ENCODE peak calls at places on chromosomes 4 and X, in six cellular contexts. U is psoas muscle; I is CD8-positive, alpha-beta T cell; C is right lobe of liver; P is stomach; B is Peyer's patch. D is an unnamed sample.

GRCh38 chr4:7226464-7226863 is 34.1 kb downstream of the SORCS2 start:
- DNase-seq in P (no peak), I (no peak), C (no peak), U (no peak), B (no peak), D (no peak)

GRCh38 chr4:73619351-73619750 is 885 bp downstream of the RASSF6 start:
- DNase-seq in B (no peak), C (no peak), U (no peak), I (no peak), P (no peak), D (no peak)

GRCh38 chr4:110032603-110033002 is 119.9 kb downstream of the EGF start:
- DNase-seq in B (no peak), I (no peak), P (no peak), C (no peak), U (no peak), D (no peak)

GRCh38 chrX:50622751-50623150 is 152.1 kb upstream of the DGKK start:
- DNase-seq in I (no peak), C (no peak), B (no peak), U (no peak), P (no peak), D (no peak)

GRCh38 chrX:10549280-10549679 is 71.1 kb downstream of the MID1 start:
- DNase-seq in U (no peak), C (no peak), I (no peak), B (no peak), P (no peak), D (no peak)

GRCh38 chr4:47913858-47914218 is 545 bp downstream of the NFXL1 start:
- DNase-seq in B (no peak), C (peak; percentile 69), U (peak; percentile 68), I (peak; percentile 23), P (peak; percentile 42), D (peak; percentile 44)

GRCh38 chr4:128347175-128347868 is 59.7 kb upstream of the PGRMC2 start:
- DNase-seq in U (no peak), B (no peak), C (no peak), P (peak; percentile 51), I (no peak), D (no peak)

GRCh38 chr4:183295711-183296110 is 24.4 kb downstream of the CLDN22 start:
- DNase-seq in I (no peak), B (no peak), P (no peak), C (no peak), U (no peak), D (no peak)

GRCh38 chr4:185654965-185655554 is 119.8 kb upstream of the PDLIM3 start:
- DNase-seq in C (no peak), P (no peak), U (no peak), B (no peak), I (no peak), D (no peak)

GRCh38 chr4:113602829-113603228 is 158.7 kb downstream of the CAMK2D start:
- DNase-seq in P (no peak), C (no peak), B (no peak), I (no peak), U (no peak), D (no peak)

GRCh38 chr4:124279741-124280140 is 432.8 kb downstream of the ANKRD50 start:
- DNase-seq in C (no peak), B (no peak), U (no peak), I (no peak), P (no peak), D (no peak)

GRCh38 chr4:108531461-108531860 is 88.9 kb upstream of the RPL34 start:
- DNase-seq in C (no peak), B (no peak), I (no peak), U (no peak), P (no peak), D (no peak)

GRCh38 chr4:183657564-183657963 is 1.4 kb downstream of the RWDD4 start:
- DNase-seq in C (no peak), I (no peak), U (no peak), P (no peak), B (no peak), D (no peak)

GRCh38 chr4:34720563-34720962 is 1523.8 kb downstream of the ARAP2 start:
- DNase-seq in I (no peak), C (no peak), B (no peak), P (no peak), U (no peak), D (no peak)

GRCh38 chr4:81664079-81664478 is 192.4 kb upstream of the RASGEF1B start:
- DNase-seq in B (no peak), C (no peak), I (no peak), P (no peak), U (no peak), D (no peak)

GRCh38 chrX:116873678-116874077 is 410.9 kb upstream of the CT83 start:
- DNase-seq in P (no peak), U (no peak), B (no peak), C (no peak), I (no peak), D (no peak)

GRCh38 chrX:22056235-22056634 is 24.1 kb downstream of the PHEX start:
- DNase-seq in C (no peak), B (no peak), I (no peak), U (no peak), P (no peak), D (no peak)

GRCh38 chrX:66633541-66633940 is 5.3 kb downstream of the EDA2R start:
- DNase-seq in U (no peak), C (no peak), B (no peak), P (no peak), I (no peak), D (no peak)

GRCh38 chr4:151266542-151266941 is 10.4 kb upstream of the PRSS48 start:
- DNase-seq in B (no peak), U (no peak), C (no peak), P (no peak), I (no peak), D (no peak)

GRCh38 chr4:52107745-52108144 is 56.6 kb downstream of the SPATA18 start:
- DNase-seq in B (no peak), U (no peak), P (no peak), C (no peak), I (no peak), D (no peak)

GRCh38 chr4:2804973-2805501 is 12.2 kb downstream of the SH3BP2 start:
- DNase-seq in P (no peak), U (peak; percentile 48), B (no peak), C (peak; percentile 54), I (no peak), D (no peak)

GRCh38 chr4:172393220-172393619 is 580.0 kb downstream of the GALNTL6 start:
- DNase-seq in U (no peak), P (no peak), C (no peak), I (no peak), B (no peak), D (no peak)

GRCh38 chr4:169201144-169202124 is 69.3 kb downstream of the SH3RF1 start:
- DNase-seq in U (no peak), C (no peak), B (no peak), I (no peak), P (no peak), D (no peak)

GRCh38 chrX:132127748-132128147 is at the start of gene FRMD7:
- DNase-seq in U (no peak), C (no peak), I (no peak), B (no peak), P (no peak), D (no peak)

GRCh38 chr4:55087016-55087929 is 38.1 kb downstream of the KDR start:
- DNase-seq in C (no peak), P (no peak), I (no peak), U (no peak), B (no peak), D (no peak)
- H3K4me1 ChIP-seq in C (no peaks in the 10 kb centered on the region), P (no peaks in the 10 kb centered on the region), I (no peaks in the 10 kb centered on the region), U (no peaks in the 10 kb centered on the region), B (no peaks in the 10 kb centered on the region), D (peaks cover 5% of the 10 kb centered on the region)

DNA sequence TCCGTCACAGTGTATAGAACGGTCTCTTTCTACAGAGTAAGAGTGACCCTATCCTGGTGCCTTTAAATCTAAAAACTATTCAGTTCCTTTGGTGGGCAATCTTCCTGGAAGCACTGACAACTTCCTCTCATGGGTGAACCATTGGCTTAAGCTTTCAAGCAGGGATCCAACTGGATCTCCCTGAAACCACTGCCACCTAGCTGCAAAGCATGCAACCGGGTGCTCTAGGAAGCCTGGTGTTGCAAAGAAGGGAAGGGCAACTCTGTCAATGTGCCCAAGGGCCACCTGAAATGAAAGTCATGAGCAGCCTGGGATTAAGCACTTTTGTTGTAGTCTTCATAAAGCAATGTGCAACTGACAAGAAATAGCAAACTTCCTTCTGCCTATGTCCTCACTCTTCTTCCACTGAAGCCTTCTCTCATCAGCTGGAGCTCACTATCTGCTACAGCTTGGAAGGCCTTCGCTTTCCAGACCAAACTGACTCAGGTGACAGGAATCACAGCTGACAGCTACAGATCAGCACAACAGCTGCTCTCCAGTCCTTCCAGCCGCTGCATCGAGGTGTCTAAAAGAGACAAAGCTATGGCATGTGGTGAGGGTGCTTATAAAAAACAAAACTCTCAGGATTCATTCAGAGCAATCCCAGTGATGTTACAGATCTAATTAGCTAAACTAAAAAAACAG is 46.1 kb downstream of the SETD7 start:
- DNase-seq in C (peak; percentile 67), P (peak; percentile 27), B (no peak), I (no peak), U (no peak), D (no peak)
- TF ChIP-seq CTCF in C (peak; percentile 56), P (peak; percentile 46), B (no peak), I (no peak), U (peak; percentile 47), D (peak; percentile 9)

GRCh38 chrX:136856050-136856449 is 24.5 kb downstream of the RBMX start:
- DNase-seq in C (no peak), B (no peak), P (no peak), I (no peak), U (no peak), D (no peak)
- H3K27me3 ChIP-seq in C (no peaks in the 10 kb centered on the region), B (no peaks in the 10 kb centered on the region), P (no peaks in the 10 kb centered on the region), I (no peaks in the 10 kb centered on the region), U (no peaks in the 10 kb centered on the region), D (no peaks in the 10 kb centered on the region)

GRCh38 chr4:174457468-174457867 is 64.8 kb downstream of the HPGD start:
- DNase-seq in P (no peak), B (no peak), C (no peak), I (no peak), U (no peak), D (no peak)

GRCh38 chr4:174450051-174450450 is 72.2 kb downstream of the HPGD start:
- DNase-seq in P (no peak), U (no peak), B (no peak), C (no peak), I (no peak), D (no peak)

GRCh38 chr4:174450452-174450851 is 71.8 kb downstream of the HPGD start:
- DNase-seq in B (no peak), P (no peak), I (no peak), C (no peak), U (no peak), D (no peak)

GRCh38 chr4:174451897-174452296 is 70.4 kb downstream of the HPGD start:
- DNase-seq in P (no peak), U (no peak), C (no peak), I (no peak), B (no peak), D (no peak)

DNA sequence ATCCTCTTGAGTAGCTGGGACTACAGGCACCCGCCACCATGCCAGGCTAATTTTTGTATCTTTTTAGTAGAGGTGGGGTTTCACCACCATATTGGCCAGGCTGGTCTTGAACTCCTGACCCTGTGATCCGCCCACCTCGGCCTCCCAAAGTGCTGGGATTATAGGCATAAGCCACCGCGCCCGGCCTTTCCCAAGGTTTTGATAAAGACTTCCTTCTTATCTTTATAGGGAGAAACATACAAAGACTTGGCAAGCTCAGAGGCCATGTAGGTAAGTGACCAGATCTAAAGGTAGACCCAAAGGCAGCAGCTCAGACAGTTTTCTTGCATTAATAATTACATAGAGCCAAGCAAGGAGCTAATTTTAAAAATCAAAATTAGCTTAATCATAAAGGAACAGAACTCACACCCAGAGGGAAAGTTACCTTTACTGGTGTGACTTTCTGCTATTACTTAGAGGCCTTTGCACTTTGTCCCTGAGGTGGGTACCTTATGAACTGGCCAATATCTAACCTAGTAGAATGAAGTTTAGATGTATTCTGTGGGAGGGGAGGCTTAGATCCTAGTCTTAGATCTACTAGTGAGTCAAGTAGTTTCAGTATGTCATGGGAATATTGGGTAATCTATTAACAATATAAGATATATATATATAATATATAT is 67.3 kb downstream of the HPGD start:
- DNase-seq in P (peak; percentile 57), C (no peak), B (no peak), U (peak; percentile 47), I (no peak), D (no peak)
- H3K4me1 ChIP-seq in P (peaks cover 11% of the 10 kb centered on the region), C (no peaks in the 10 kb centered on the region), B (no peaks in the 10 kb centered on the region), U (no peaks in the 10 kb centered on the region), I (no peaks in the 10 kb centered on the region), D (no peaks in the 10 kb centered on the region)

D was measured in lung.